ENCODE peak calls at places on chromosomes 2 and 18, in seven cellular contexts. F, S, T, V, Q, X and N are unnamed samples.

GRCh38 chr18:23136326-23137092 is 1.2 kb downstream of the CABLES1 start:
- DNase-seq in X (peak; percentile 25), T (no peak), F (no peak), Q (no peak), S (peak; percentile 49), V (no peak), N (no peak)

GRCh38 chr2:25725877-25726276 is 52.5 kb upstream of the DTNB start:
- DNase-seq in S (no peak), F (no peak), V (no peak), T (no peak), X (no peak), Q (no peak), N (no peak)

GRCh38 chr2:141468746-141469145 is 662.1 kb downstream of the LRP1B start:
- DNase-seq in X (peak; percentile 78), S (no peak), Q (no peak), T (no peak), F (no peak), V (no peak), N (no peak)

GRCh38 chr2:1916881-1917280 is 172.6 kb upstream of the PXDN start:
- DNase-seq in Q (no peak), S (no peak), V (no peak), X (no peak), F (no peak), T (no peak), N (no peak)

GRCh38 chr18:27843783-27844415 is 333.0 kb downstream of the CDH2 start:
- DNase-seq in S (peak; percentile 93), V (no peak), X (no peak), T (peak; percentile 30), Q (no peak), F (no peak), N (peak; percentile 94)

GRCh38 chr2:80326214-80326613 is 21.7 kb upstream of the LRRTM1 start:
- DNase-seq in F (no peak), V (no peak), T (peak; percentile 53), Q (no peak), S (no peak), X (peak; percentile 86), N (peak; percentile 64)

GRCh38 chr18:71047882-71048281 is 759.0 kb downstream of the SOCS6 start:
- DNase-seq in F (no peak), T (no peak), X (no peak), Q (no peak), V (no peak), S (no peak), N (no peak)

GRCh38 chr18:5543036-5543671 is 643 bp downstream of the EPB41L3 start:
- DNase-seq in F (no peak), Q (no peak), V (no peak), S (no peak), X (no peak), T (no peak), N (no peak)

GRCh38 chr2:59694176-59694575 is 859.3 kb downstream of the BCL11A start:
- DNase-seq in Q (no peak), X (no peak), S (no peak), F (no peak), V (no peak), T (no peak), N (no peak)

GRCh38 chr2:239962890-239963591 is 62.1 kb downstream of the NDUFA10 start:
- DNase-seq in S (no peak), Q (no peak), F (no peak), X (no peak), V (no peak), T (no peak), N (no peak)

GRCh38 chr2:147636888-147637270 is 207.9 kb upstream of the ACVR2A start:
- DNase-seq in T (no peak), V (no peak), Q (no peak), X (peak; percentile 30), S (no peak), F (no peak), N (no peak)

GRCh38 chr2:56729212-56729611 is 545.4 kb downstream of the CCDC85A start:
- DNase-seq in F (no peak), X (no peak), S (no peak), V (no peak), T (peak; percentile 20), Q (no peak), N (no peak)

GRCh38 chr2:6993230-6993640 is 76.0 kb downstream of the RNF144A start:
- DNase-seq in F (no peak), Q (no peak), T (no peak), X (no peak), V (no peak), S (no peak), N (no peak)

GRCh38 chr2:32865399-32866068 is 81.2 kb upstream of the LTBP1 start:
- DNase-seq in F (no peak), S (peak; percentile 70), Q (peak; percentile 58), T (peak; percentile 68), V (no peak), X (no peak), N (peak; percentile 74)

GRCh38 chr2:42063383-42064171 is 15.8 kb downstream of the PKDCC start:
- DNase-seq in Q (no peak), V (no peak), S (peak; percentile 16), F (no peak), T (no peak), X (no peak), N (no peak)

GRCh38 chr18:58881469-58881868 is 16.8 kb downstream of the ZNF532 start:
- DNase-seq in T (no peak), S (no peak), F (no peak), V (no peak), X (no peak), Q (no peak), N (no peak)

GRCh38 chr2:63343397-63344109 is 244.7 kb downstream of the WDPCP start:
- DNase-seq in X (no peak), V (no peak), Q (no peak), F (no peak), T (no peak), S (no peak), N (no peak)

GRCh38 chr2:60602828-60603532 is 49.5 kb upstream of the BCL11A start:
- DNase-seq in T (no peak), X (no peak), Q (no peak), S (no peak), V (no peak), F (no peak), N (no peak)

GRCh38 chr2:185188656-185189055 is 549.9 kb upstream of the FSIP2 start:
- DNase-seq in T (no peak), S (no peak), X (no peak), V (no peak), Q (no peak), F (no peak), N (peak; percentile 73)

GRCh38 chr2:71595549-71595948 is 142.2 kb downstream of the DYSF start:
- DNase-seq in V (no peak), F (no peak), S (no peak), X (no peak), Q (no peak), T (no peak), N (no peak)

GRCh38 chr2:67186871-67187270 is 210.3 kb upstream of the ETAA1 start:
- DNase-seq in S (no peak), V (no peak), Q (no peak), F (no peak), X (no peak), T (no peak), N (no peak)